ENCODE peak calls at places on chromosomes 16 and 17, in seven cellular contexts. Q is breast epithelium; B is ovary; J is CD8-positive, alpha-beta T cell; C is fibroblast of lung; G is SK-N-SH; F is coronary artery. E is an unnamed sample.

GRCh38 chr16:74582984-74583383 is 23.9 kb downstream of the GLG1 start:
- DNase-seq in Q (no peak), B (no peak), J (no peak), C (no peak), G (no peak), F (no peak), E (no peak)

GRCh38 chr16:87570938-87571867 is 31.1 kb upstream of the JPH3 start:
- DNase-seq in Q (no peak), B (peak; percentile 49), J (no peak), C (peak; percentile 88), G (peak; percentile 71), F (peak; percentile 88), E (peak; percentile 77)

GRCh38 chr17:68771867-68772515 is 170.8 kb upstream of the FAM20A start:
- DNase-seq in Q (no peak), B (peak; percentile 53), J (no peak), C (peak; percentile 60), G (peak; percentile 52), F (no peak), E (no peak)

GRCh38 chr17:45270828-45271418 is 9.0 kb upstream of the SPATA32 start:
- DNase-seq in Q (no peak), B (no peak), J (peak; percentile 46), C (no peak), G (peak; percentile 68), F (no peak), E (peak; percentile 68)

GRCh38 chr17:80529104-80529903 is 15.3 kb upstream of the RPTOR start:
- DNase-seq in Q (no peak), B (no peak), J (no peak), C (no peak), G (peak; percentile 40), F (no peak), E (no peak)

GRCh38 chr17:77923776-77924513 is 34.6 kb upstream of the TNRC6C start:
- DNase-seq in Q (no peak), B (no peak), J (no peak), C (no peak), G (no peak), F (no peak), E (no peak)

GRCh38 chr17:40949406-40949805 is 12.0 kb upstream of the KRT23 start:
- DNase-seq in Q (no peak), B (no peak), J (no peak), C (no peak), G (no peak), F (no peak), E (no peak)

GRCh38 chr16:84194470-84195200 is 3.7 kb downstream of the ADAD2 start:
- DNase-seq in Q (no peak), B (no peak), J (peak; percentile 31), C (no peak), G (no peak), F (no peak), E (peak; percentile 59)

GRCh38 chr17:61616783-61617182 is 25.8 kb upstream of the NACA2 start:
- DNase-seq in Q (no peak), B (no peak), J (no peak), C (no peak), G (no peak), F (no peak), E (no peak)

GRCh38 chr16:88991813-88992350 is 14.9 kb upstream of the CBFA2T3 start:
- DNase-seq in Q (no peak), B (no peak), J (no peak), C (no peak), G (no peak), F (no peak), E (no peak)

GRCh38 chr16:22189473-22190168 is 16.5 kb upstream of the EEF2K start:
- DNase-seq in Q (peak; percentile 59), B (peak; percentile 66), J (peak; percentile 87), C (peak; percentile 21), G (peak; percentile 55), F (peak; percentile 86), E (peak; percentile 68)

GRCh38 chr17:28345420-28346198 is 10.0 kb downstream of the TNFAIP1 start:
- DNase-seq in Q (peak; percentile 37), B (no peak), J (no peak), C (peak; percentile 64), G (no peak), F (no peak), E (no peak)

GRCh38 chr17:58325289-58325726 is 3.3 kb downstream of the TSPOAP1 start:
- DNase-seq in Q (no peak), B (no peak), J (no peak), C (no peak), G (peak; percentile 75), F (no peak), E (no peak)

GRCh38 chr16:72894291-72895151 is 153.4 kb downstream of the ZFHX3 start:
- DNase-seq in Q (no peak), B (no peak), J (no peak), C (peak; percentile 60), G (no peak), F (no peak), E (no peak)

GRCh38 chr16:71214771-71215381 is 15.6 kb downstream of the HYDIN start:
- DNase-seq in Q (no peak), B (no peak), J (no peak), C (no peak), G (no peak), F (no peak), E (no peak)
- TF ChIP-seq CTCF in Q (no peak), B (no peak), J (no peak), C (no peak), G (peak; percentile 23), F (no peak), E (peak; percentile 25)

GRCh38 chr17:2487306-2487705 is 24.4 kb downstream of the METTL16 start:
- DNase-seq in Q (no peak), B (no peak), J (no peak), C (no peak), G (no peak), F (no peak), E (no peak)

GRCh38 chr17:2483084-2483483 is 28.6 kb downstream of the METTL16 start:
- DNase-seq in Q (no peak), B (no peak), J (no peak), C (no peak), G (no peak), F (no peak), E (no peak)

GRCh38 chr17:2484876-2485275 is 26.8 kb downstream of the METTL16 start:
- DNase-seq in Q (no peak), B (no peak), J (no peak), C (no peak), G (no peak), F (no peak), E (no peak)

GRCh38 chr17:2485543-2485942 is 26.1 kb downstream of the METTL16 start:
- DNase-seq in Q (no peak), B (no peak), J (no peak), C (no peak), G (no peak), F (no peak), E (no peak)

DNA sequence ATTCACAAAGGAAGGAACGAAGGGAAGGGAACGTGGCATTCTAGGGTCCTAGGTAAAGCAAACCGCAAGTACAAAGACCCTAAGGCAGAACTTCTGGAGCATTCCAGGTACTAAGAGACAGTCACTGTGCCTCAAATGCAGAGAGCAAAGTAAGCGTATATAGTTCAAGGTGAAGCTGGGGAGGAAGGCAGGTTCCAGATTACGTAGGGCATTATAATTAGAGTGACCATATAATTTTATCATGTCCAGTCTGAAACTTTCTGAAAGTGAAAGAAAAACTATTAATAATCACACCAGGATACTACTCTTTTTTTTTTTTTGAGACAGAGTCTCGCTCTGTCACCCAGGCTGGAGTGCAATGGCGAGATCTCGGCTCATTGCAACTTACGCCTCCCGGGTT is 25.7 kb downstream of the METTL16 start:
- DNase-seq in Q (no peak), B (no peak), J (no peak), C (no peak), G (no peak), F (no peak), E (no peak)
- H3K27ac ChIP-seq in Q (peak overlapping the region; percentile 34), B (no peak overlapping the region), J (no peak overlapping the region), C (no peak overlapping the region), G (no peak overlapping the region), F (no peak overlapping the region), E (peak overlapping the region; percentile 33)

DNA sequence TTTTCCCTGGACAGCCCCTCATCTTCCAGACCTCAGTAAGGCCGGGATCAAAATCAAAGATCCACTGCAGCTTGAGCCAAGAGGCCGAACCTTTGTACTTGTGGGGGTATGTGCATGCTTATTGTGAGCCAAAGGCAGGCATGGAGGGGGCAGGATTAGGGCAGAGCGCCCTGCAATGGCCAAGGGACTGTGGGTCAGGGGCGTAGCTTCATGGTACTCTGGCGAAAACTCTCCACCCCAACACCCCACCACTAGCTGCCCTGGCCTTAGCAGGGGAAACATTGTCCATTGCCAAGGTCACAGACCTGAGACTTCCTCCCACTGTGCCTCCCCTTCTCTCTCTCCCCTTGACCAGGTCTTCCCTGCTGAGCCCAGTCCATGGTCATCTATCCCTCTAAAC is 90.1 kb downstream of the TMEM132E start:
- DNase-seq in Q (no peak), B (no peak), J (no peak), C (no peak), G (no peak), F (peak; percentile 22), E (no peak)
- H3K4me3 ChIP-seq in Q (no peak overlapping the region), B (no peak overlapping the region), J (no peak overlapping the region), C (no peak overlapping the region), G (no peak overlapping the region), F (no peak overlapping the region), E (no peak overlapping the region)

DNA sequence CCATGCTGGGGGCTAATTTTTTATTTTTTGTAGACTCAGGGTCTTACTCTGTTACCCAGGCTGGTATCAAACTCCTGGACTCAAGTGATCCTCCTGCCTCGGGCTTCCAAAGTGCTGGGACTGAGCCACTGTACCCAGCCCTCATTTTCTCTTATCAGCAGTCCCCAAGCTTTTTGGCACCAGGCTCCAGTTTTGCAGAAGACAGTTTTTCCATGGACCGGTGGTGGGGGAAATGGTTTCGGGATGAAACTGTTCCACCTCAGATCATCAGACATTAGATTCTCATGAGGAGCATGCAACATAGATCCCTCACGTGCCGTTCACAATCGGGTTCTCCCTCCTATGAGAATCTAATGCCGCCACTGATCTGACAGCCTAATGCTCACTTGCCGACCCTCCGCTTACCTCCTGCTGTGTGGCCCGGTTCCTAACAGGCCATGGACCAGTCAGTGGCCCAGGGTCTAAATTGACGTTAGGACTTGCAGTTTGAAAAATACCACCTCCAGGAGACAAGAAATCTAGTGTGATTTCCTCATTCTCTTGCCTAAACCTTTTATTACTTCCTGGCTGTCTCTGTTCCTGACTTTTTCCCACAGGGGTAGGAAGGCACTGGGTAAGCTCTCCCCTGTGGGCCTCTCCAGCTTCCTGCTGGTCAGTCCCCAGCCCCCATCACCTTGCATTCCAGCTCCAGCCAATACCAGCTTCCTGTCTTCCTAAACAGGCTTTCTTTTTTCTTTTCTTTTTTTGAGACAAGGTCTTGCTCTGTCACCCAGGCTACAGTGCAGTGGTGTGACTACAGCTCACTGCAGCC is 9.3 kb upstream of the CNP start:
- DNase-seq in Q (no peak), B (no peak), J (no peak), C (no peak), G (no peak), F (no peak), E (no peak)
- TF ChIP-seq CTCF in Q (no peak), B (no peak), J (no peak), C (no peak), G (no peak), F (no peak), E (no peak)

E was measured in upper lobe of right lung.